ENCODE peak calls at places on chromosomes 5 and 9, in four cellular contexts. One of them, this sample, is unnamed.

GRCh38 chr5:181008136-181008535 is 19.5 kb downstream of the BTNL3 start:
- DNase-seq in NCI-H146: no peak
- DNase-seq in SW 1271: no peak
- DNase-seq in RPMI7951: no peak
- DNase-seq in this sample: no peak

GRCh38 chr5:78930742-78931141 is 54.4 kb downstream of the ARSB start:
- DNase-seq in NCI-H146: no peak
- DNase-seq in SW 1271: no peak
- DNase-seq in RPMI7951: no peak
- DNase-seq in this sample: no peak

GRCh38 chr5:109718216-109718615 is 28.5 kb downstream of the MAN2A1 start:
- DNase-seq in NCI-H146: no peak
- DNase-seq in SW 1271: no peak
- DNase-seq in RPMI7951: no peak
- DNase-seq in this sample: no peak

GRCh38 chr5:72280655-72281069 is 39.4 kb downstream of the MRPS27 start:
- DNase-seq in NCI-H146: no peak
- DNase-seq in SW 1271: no peak
- DNase-seq in RPMI7951: peak
- DNase-seq in this sample: peak

GRCh38 chr5:132909702-132910101 is 36.2 kb downstream of the LEAP2 start:
- DNase-seq in NCI-H146: no peak
- DNase-seq in SW 1271: no peak
- DNase-seq in RPMI7951: no peak
- DNase-seq in this sample: no peak

GRCh38 chr5:55600536-55601208 is 65.9 kb upstream of the PLPP1 start:
- DNase-seq in NCI-H146: no peak
- DNase-seq in SW 1271: no peak
- DNase-seq in RPMI7951: peak
- DNase-seq in this sample: peak

GRCh38 chr5:145887976-145888574 is 15.3 kb upstream of the GRXCR2 start:
- DNase-seq in NCI-H146: no peak
- DNase-seq in SW 1271: no peak
- DNase-seq in RPMI7951: peak
- DNase-seq in this sample: peak

GRCh38 chr9:112174223-112174964 is 703 bp downstream of the SUSD1 start:
- DNase-seq in NCI-H146: peak
- DNase-seq in SW 1271: peak
- DNase-seq in RPMI7951: peak
- DNase-seq in this sample: peak

GRCh38 chr5:10338996-10339903 is 14.2 kb upstream of the MARCHF6 start:
- DNase-seq in NCI-H146: peak
- DNase-seq in SW 1271: no peak
- DNase-seq in RPMI7951: no peak
- DNase-seq in this sample: no peak

GRCh38 chr9:111928342-111928720 is 31.7 kb downstream of the UGCG start:
- DNase-seq in NCI-H146: no peak
- DNase-seq in SW 1271: no peak
- DNase-seq in RPMI7951: peak
- DNase-seq in this sample: peak

GRCh38 chr5:54867310-54867944 is 118.0 kb downstream of the ESM1 start:
- DNase-seq in NCI-H146: peak
- DNase-seq in SW 1271: peak
- DNase-seq in RPMI7951: peak
- DNase-seq in this sample: peak

GRCh38 chr9:135219676-135220600 is 132.5 kb downstream of the OLFM1 start:
- DNase-seq in NCI-H146: no peak
- DNase-seq in SW 1271: no peak
- DNase-seq in RPMI7951: no peak
- DNase-seq in this sample: no peak

GRCh38 chr5:16992444-16992843 is 56.4 kb upstream of the MYO10 start:
- DNase-seq in NCI-H146: no peak
- DNase-seq in SW 1271: no peak
- DNase-seq in RPMI7951: peak
- DNase-seq in this sample: no peak

GRCh38 chr5:168047669-168048111 is 243.8 kb upstream of the WWC1 start:
- DNase-seq in NCI-H146: no peak
- DNase-seq in SW 1271: no peak
- DNase-seq in RPMI7951: no peak
- DNase-seq in this sample: no peak

GRCh38 chr5:177469061-177469628 is 4.3 kb downstream of the DBN1 start:
- DNase-seq in NCI-H146: peak
- DNase-seq in SW 1271: no peak
- DNase-seq in RPMI7951: no peak
- DNase-seq in this sample: peak

GRCh38 chr5:61817472-61818326 is 485.6 kb downstream of the ZSWIM6 start:
- DNase-seq in NCI-H146: peak
- DNase-seq in SW 1271: no peak
- DNase-seq in RPMI7951: peak
- DNase-seq in this sample: peak

GRCh38 chr9:37968228-37968672 is 64.3 kb upstream of the SLC25A51 start:
- DNase-seq in NCI-H146: no peak
- DNase-seq in SW 1271: no peak
- DNase-seq in RPMI7951: peak
- DNase-seq in this sample: peak

GRCh38 chr9:76530458-76531100 is 71.6 kb downstream of the GCNT1 start:
- DNase-seq in NCI-H146: no peak
- DNase-seq in SW 1271: no peak
- DNase-seq in RPMI7951: peak
- DNase-seq in this sample: no peak

GRCh38 chr5:100546041-100546440 is 10.9 kb downstream of the FAM174A start:
- DNase-seq in NCI-H146: no peak
- DNase-seq in SW 1271: no peak
- DNase-seq in RPMI7951: no peak
- DNase-seq in this sample: no peak

GRCh38 chr9:10387282-10387681 is 225.5 kb downstream of the PTPRD start:
- DNase-seq in NCI-H146: peak
- DNase-seq in SW 1271: no peak
- DNase-seq in RPMI7951: no peak
- DNase-seq in this sample: no peak

GRCh38 chr9:98823666-98824334 is 16.3 kb downstream of the GALNT12 start:
- DNase-seq in NCI-H146: no peak
- DNase-seq in SW 1271: no peak
- DNase-seq in RPMI7951: no peak
- DNase-seq in this sample: no peak

GRCh38 chr5:157947156-157947555 is 88.2 kb upstream of the CLINT1 start:
- DNase-seq in NCI-H146: no peak
- DNase-seq in SW 1271: no peak
- DNase-seq in RPMI7951: peak
- DNase-seq in this sample: no peak

GRCh38 chr9:84371737-84372136 is 31.2 kb upstream of the SLC28A3 start:
- DNase-seq in NCI-H146: no peak
- DNase-seq in SW 1271: no peak
- DNase-seq in RPMI7951: peak
- DNase-seq in this sample: peak

GRCh38 chr9:94026816-94027215 is 57.4 kb upstream of the PTPDC1 start:
- DNase-seq in NCI-H146: no peak
- DNase-seq in SW 1271: no peak
- DNase-seq in RPMI7951: no peak
- DNase-seq in this sample: no peak

GRCh38 chr9:121837113-121838010 is 185.9 kb downstream of the DAB2IP start:
- DNase-seq in NCI-H146: no peak
- DNase-seq in SW 1271: no peak
- DNase-seq in RPMI7951: no peak
- DNase-seq in this sample: no peak

GRCh38 chr9:107870221-107870620 is 380.7 kb upstream of the KLF4 start:
- DNase-seq in NCI-H146: no peak
- DNase-seq in SW 1271: no peak
- DNase-seq in RPMI7951: no peak
- DNase-seq in this sample: no peak

GRCh38 chr9:81844131-81844567 is 84.1 kb upstream of the SPATA31D4 start:
- DNase-seq in NCI-H146: no peak
- DNase-seq in SW 1271: no peak
- DNase-seq in RPMI7951: no peak
- DNase-seq in this sample: no peak

GRCh38 chr9:138072161-138072842 is 194.7 kb downstream of the CACNA1B start:
- DNase-seq in NCI-H146: no peak
- DNase-seq in SW 1271: no peak
- DNase-seq in RPMI7951: no peak
- DNase-seq in this sample: no peak

GRCh38 chr5:147482426-147483196 is 27.3 kb downstream of the DPYSL3 start:
- DNase-seq in NCI-H146: peak
- DNase-seq in SW 1271: no peak
- DNase-seq in RPMI7951: no peak
- DNase-seq in this sample: no peak

GRCh38 chr5:151047814-151048425 is 27.5 kb downstream of the GPX3 start:
- DNase-seq in NCI-H146: no peak
- DNase-seq in SW 1271: no peak
- DNase-seq in RPMI7951: no peak
- DNase-seq in this sample: no peak

GRCh38 chr5:127313847-127314473 is 23.4 kb downstream of the MEGF10 start:
- DNase-seq in NCI-H146: peak
- DNase-seq in SW 1271: no peak
- DNase-seq in RPMI7951: peak
- DNase-seq in this sample: peak

GRCh38 chr9:137876781-137877386 is 698 bp upstream of the CACNA1B start:
- DNase-seq in NCI-H146: peak
- DNase-seq in SW 1271: no peak
- DNase-seq in RPMI7951: no peak
- DNase-seq in this sample: no peak

GRCh38 chr5:67992919-67993318 is 222.6 kb upstream of the PIK3R1 start:
- DNase-seq in NCI-H146: no peak
- DNase-seq in SW 1271: no peak
- DNase-seq in RPMI7951: no peak
- DNase-seq in this sample: peak

GRCh38 chr9:120873512-120873911 is 3.5 kb downstream of the PHF19 start:
- DNase-seq in NCI-H146: no peak
- DNase-seq in SW 1271: no peak
- DNase-seq in RPMI7951: no peak
- DNase-seq in this sample: no peak

GRCh38 chr5:150186796-150187356 is 3.0 kb upstream of the SLC6A7 start:
- DNase-seq in NCI-H146: no peak
- DNase-seq in SW 1271: no peak
- DNase-seq in RPMI7951: no peak
- DNase-seq in this sample: no peak

GRCh38 chr5:131324311-131324710 is 60.5 kb downstream of the CDC42SE2 start:
- DNase-seq in NCI-H146: no peak
- DNase-seq in SW 1271: no peak
- DNase-seq in RPMI7951: no peak
- DNase-seq in this sample: no peak